ENCODE peak calls at places on chromosomes 6 and 20, in six cellular contexts. O is IMR-90, U is DMS153, S is NCI-H1105, Z is RWPE1, N is endothelial cell. D is an unnamed sample.

GRCh38 chr6:90492798-90493197 is 94.1 kb downstream of the MAP3K7 start:
- DNase-seq in S (no peak), Z (no peak), N (no peak), U (no peak), O (no peak), D (no peak)

GRCh38 chr6:140071601-140072062 is 697.2 kb upstream of the CITED2 start:
- DNase-seq in Z (no peak), O (peak; percentile 79), U (no peak), N (no peak), S (no peak), D (peak; percentile 52)

GRCh38 chr20:62578294-62578897 is 63.9 kb upstream of the SLCO4A1 start:
- DNase-seq in Z (no peak), U (no peak), S (no peak), O (no peak), N (no peak), D (no peak)

GRCh38 chr6:157981132-157981394 is 600 bp upstream of the SYNJ2 start:
- DNase-seq in O (no peak), U (no peak), S (no peak), Z (no peak), N (no peak), D (no peak)

GRCh38 chr6:101398716-101399626 is 5.5 kb downstream of the GRIK2 start:
- DNase-seq in S (no peak), O (peak; percentile 37), U (no peak), N (peak; percentile 43), Z (no peak), D (no peak)

GRCh38 chr6:46411798-46412197 is 79.5 kb downstream of the RCAN2 start:
- DNase-seq in U (no peak), S (no peak), N (no peak), Z (no peak), O (no peak), D (no peak)

GRCh38 chr6:159376443-159377182 is 207.4 kb downstream of the FNDC1 start:
- DNase-seq in U (no peak), N (no peak), Z (no peak), O (no peak), S (no peak), D (no peak)

GRCh38 chr20:36461600-36462439 is 79.5 kb upstream of the MYL9 start:
- DNase-seq in N (peak; percentile 60), O (peak; percentile 42), S (peak; percentile 22), U (no peak), Z (peak; percentile 55), D (peak; percentile 53)

GRCh38 chr20:32858189-32858588 is 534 bp upstream of the EFCAB8 start:
- DNase-seq in S (no peak), N (no peak), U (no peak), Z (peak; percentile 43), O (no peak), D (no peak)

GRCh38 chr6:37551002-37551401 is 51.3 kb upstream of the CCDC167 start:
- DNase-seq in S (no peak), U (no peak), Z (no peak), N (no peak), O (no peak), D (no peak)

GRCh38 chr6:81562169-81562568 is 190.3 kb downstream of the TENT5A start:
- DNase-seq in U (peak; percentile 6), O (peak; percentile 89), N (no peak), Z (no peak), S (no peak), D (peak; percentile 74)

GRCh38 chr6:42093582-42094329 is 43.4 kb downstream of the TAF8 start:
- DNase-seq in O (no peak), N (no peak), Z (no peak), S (no peak), U (no peak), D (no peak)

GRCh38 chr6:39657355-39657754 is 67.9 kb downstream of the KIF6 start:
- DNase-seq in S (no peak), O (no peak), N (no peak), Z (no peak), U (no peak), D (no peak)

GRCh38 chr6:150967910-150968309 is 102.4 kb downstream of the MTHFD1L start:
- DNase-seq in Z (no peak), U (no peak), N (no peak), S (no peak), O (peak; percentile 29), D (no peak)

GRCh38 chr20:2762578-2763131 is 37.8 kb downstream of the CPXM1 start:
- DNase-seq in Z (no peak), S (no peak), N (no peak), O (no peak), U (no peak), D (no peak)

GRCh38 chr20:25499031-25499430 is 86.3 kb downstream of the NINL start:
- DNase-seq in N (no peak), U (no peak), S (no peak), Z (no peak), O (no peak), D (no peak)

GRCh38 chr20:51417745-51418529 is 124.6 kb downstream of the NFATC2 start:
- DNase-seq in O (no peak), N (no peak), Z (no peak), S (no peak), U (no peak), D (no peak)

GRCh38 chr6:134041093-134041492 is 11.3 kb downstream of the SLC2A12 start:
- DNase-seq in U (no peak), O (peak; percentile 82), N (no peak), S (no peak), Z (peak; percentile 59), D (peak; percentile 67)

GRCh38 chr6:101393291-101394251 is at the start of gene GRIK2:
- DNase-seq in U (no peak), N (peak; percentile 71), O (peak; percentile 47), S (peak; percentile 80), Z (peak; percentile 34), D (peak; percentile 29)

GRCh38 chr6:158500016-158500735 is 59.7 kb upstream of the TMEM181 start:
- DNase-seq in S (no peak), U (no peak), Z (peak; percentile 61), O (peak; percentile 59), N (no peak), D (no peak)

GRCh38 chr6:110703010-110703905 is 112.0 kb downstream of the CDK19 start:
- DNase-seq in Z (no peak), O (peak; percentile 32), S (no peak), N (no peak), U (no peak), D (peak; percentile 20)

D was measured in cardiac fibroblast.